ENCODE peak calls at places on chromosomes 16 and 17, in four cellular contexts. Q, M, W and A are unnamed samples.
A peak's percentile ranks its signal among the peaks of the same experiment; 100 is the strongest.

GRCh38 chr17:44467108-44467507 is 36.1 kb downstream of the GPATCH8 start:
- DNase-seq in M (no peak), Q (no peak), W (no peak), A (no peak)

GRCh38 chr17:48795444-48796162 is 21.4 kb downstream of the TTLL6 start:
- DNase-seq in M (no peak), W (peak; percentile 55), Q (no peak), A (no peak)

GRCh38 chr16:84535408-84535807 is 30.9 kb upstream of the MEAK7 start:
- DNase-seq in M (no peak), Q (no peak), W (no peak), A (no peak)

GRCh38 chr17:37713028-37713431 is 31.8 kb downstream of the HNF1B start:
- DNase-seq in W (no peak), Q (no peak), M (peak; percentile 26), A (no peak)

GRCh38 chr16:84088695-84089395 is 27.9 kb downstream of the MBTPS1 start:
- DNase-seq in Q (peak; percentile 90), W (no peak), M (no peak), A (peak; percentile 24)

GRCh38 chr17:50219345-50219744 is 17.9 kb upstream of the COL1A1 start:
- DNase-seq in W (peak; percentile 42), M (no peak), Q (no peak), A (no peak)

GRCh38 chr17:58335061-58335731 is 6.6 kb upstream of the TSPOAP1 start:
- DNase-seq in M (no peak), W (no peak), Q (peak; percentile 75), A (no peak)

GRCh38 chr17:44258811-44259351 is 9.1 kb downstream of the SLC4A1 start:
- DNase-seq in W (no peak), M (no peak), Q (no peak), A (no peak)

GRCh38 chr16:87789437-87790277 is 23.9 kb upstream of the KLHDC4 start:
- DNase-seq in M (no peak), W (no peak), Q (no peak), A (no peak)

GRCh38 chr17:74408262-74408661 is 23.6 kb upstream of the GPRC5C start:
- DNase-seq in M (peak; percentile 48), W (no peak), Q (no peak), A (no peak)

GRCh38 chr16:11263737-11264136 is 5.4 kb downstream of the TNP2 start:
- DNase-seq in W (no peak), M (no peak), Q (peak; percentile 91), A (peak; percentile 64)

GRCh38 chr17:77772461-77772897 is 186.0 kb upstream of the TNRC6C start:
- DNase-seq in W (no peak), M (no peak), Q (peak; percentile 64), A (peak; percentile 59)

GRCh38 chr16:22126037-22126558 is 33.8 kb downstream of the VWA3A start:
- DNase-seq in W (no peak), Q (no peak), M (no peak), A (no peak)

GRCh38 chr16:72517154-72517553 is 345.2 kb upstream of the PMFBP1 start:
- DNase-seq in W (no peak), Q (no peak), M (no peak), A (no peak)

GRCh38 chr17:39765766-39766165 is 28.0 kb downstream of the GRB7 start:
- DNase-seq in Q (no peak), M (no peak), W (no peak), A (no peak)

GRCh38 chr17:48541574-48542113 is 3.3 kb downstream of the HOXB2 start:
- DNase-seq in M (no peak), Q (peak; percentile 51), W (peak; percentile 57), A (peak; percentile 43)

GRCh38 chr16:6081320-6081976 is 983.9 kb upstream of the EEF2KMT start:
- DNase-seq in W (no peak), Q (peak; percentile 60), M (peak; percentile 43), A (no peak)

GRCh38 chr16:25608002-25608401 is 83.8 kb upstream of the HS3ST4 start:
- DNase-seq in Q (no peak), W (no peak), M (no peak), A (no peak)

GRCh38 chr17:57862990-57863667 is 13.3 kb upstream of the MRPS23 start:
- DNase-seq in M (no peak), W (peak; percentile 53), Q (no peak), A (no peak)

GRCh38 chr17:29133146-29133713 is 47.0 kb downstream of the MYO18A start:
- DNase-seq in Q (no peak), W (peak; percentile 77), M (no peak), A (no peak)

GRCh38 chr16:54923055-54923473 is 7.6 kb upstream of the IRX5 start:
- DNase-seq in W (no peak), Q (no peak), M (no peak), A (no peak)

GRCh38 chr17:50833396-50834125 is 1.8 kb upstream of the WFIKKN2 start:
- DNase-seq in M (no peak), W (no peak), Q (no peak), A (no peak)

GRCh38 chr16:66931665-66932064 is 2.5 kb downstream of the CIAO2B start:
- DNase-seq in W (no peak), Q (peak; percentile 16), M (no peak), A (no peak)

GRCh38 chr17:2202302-2202995 is 101.1 kb downstream of the SMG6 start:
- DNase-seq in Q (no peak), M (no peak), W (no peak), A (no peak)

GRCh38 chr17:48127371-48128051 is 19.9 kb downstream of the SNX11 start:
- DNase-seq in M (no peak), Q (no peak), W (no peak), A (no peak)

GRCh38 chr16:81251871-81252270 is 13.4 kb downstream of the BCO1 start:
- DNase-seq in W (no peak), Q (no peak), M (no peak), A (no peak)

GRCh38 chr16:29994613-29995329 is 646 bp downstream of the HIRIP3 start:
- DNase-seq in M (no peak), W (peak; percentile 54), Q (no peak), A (no peak)

GRCh38 chr17:48636177-48637018 is 10.2 kb upstream of the HOXB9 start:
- DNase-seq in M (peak; percentile 76), Q (peak; percentile 66), W (peak; percentile 46), A (no peak)

GRCh38 chr17:17205368-17206148 is 575 bp downstream of the PLD6 start:
- DNase-seq in W (peak; percentile 53), Q (peak; percentile 66), M (peak; percentile 23), A (peak; percentile 52)

GRCh38 chr16:17527538-17527937 is 56.8 kb upstream of the XYLT1 start:
- DNase-seq in M (no peak), W (no peak), Q (no peak), A (no peak)

GRCh38 chr17:21500064-21500463 is 123.9 kb downstream of the KCNJ12 start:
- DNase-seq in W (no peak), M (no peak), Q (no peak), A (no peak)